ENCODE peak calls at places on chromosomes 12 and 14, in five cellular contexts. A is nephron progenitor cell, U is Peyer's patch, O is AG09319, F is sigmoid colon. I is an unnamed sample.

GRCh38 chr12:101501410-101502045 is 26.4 kb downstream of the SPIC start:
- DNase-seq in A (no peak), U (no peak), O (no peak), F (no peak), I (no peak)

GRCh38 chr12:53102883-53103807 is at the start of gene SOAT2:
- DNase-seq in A (no peak), U (peak), O (no peak), F (peak), I (no peak)

GRCh38 chr14:62938774-62939173 is 106.5 kb downstream of the KCNH5 start:
- DNase-seq in A (no peak), U (no peak), O (no peak), F (no peak), I (no peak)

GRCh38 chr14:63413009-63413408 is 94.3 kb upstream of the GPHB5 start:
- DNase-seq in A (no peak), U (no peak), O (no peak), F (no peak), I (no peak)

GRCh38 chr14:51367600-51367931 is 127.5 kb downstream of the TMX1 start:
- DNase-seq in A (no peak), U (no peak), O (peak), F (no peak), I (no peak)

GRCh38 chr12:95836630-95837239 is 22.0 kb upstream of the SNRPF start:
- DNase-seq in A (no peak), U (no peak), O (no peak), F (no peak), I (no peak)

GRCh38 chr14:93075891-93076290 is 39.8 kb downstream of the ITPK1 start:
- DNase-seq in A (no peak), U (no peak), O (no peak), F (no peak), I (no peak)

GRCh38 chr14:93970967-93971634 is 5.3 kb downstream of the ASB2 start:
- DNase-seq in A (no peak), U (peak), O (no peak), F (no peak), I (no peak)

GRCh38 chr14:72454388-72454787 is 439.5 kb downstream of the DPF3 start:
- DNase-seq in A (no peak), U (no peak), O (no peak), F (no peak), I (no peak)

GRCh38 chr12:114245555-114245954 is 160.4 kb downstream of the TBX5 start:
- DNase-seq in A (no peak), U (no peak), O (no peak), F (no peak), I (no peak)
- TF ChIP-seq CTCF in A (no peak), U (no peak), O (no peak), F (no peak), I (no peak)

DNA sequence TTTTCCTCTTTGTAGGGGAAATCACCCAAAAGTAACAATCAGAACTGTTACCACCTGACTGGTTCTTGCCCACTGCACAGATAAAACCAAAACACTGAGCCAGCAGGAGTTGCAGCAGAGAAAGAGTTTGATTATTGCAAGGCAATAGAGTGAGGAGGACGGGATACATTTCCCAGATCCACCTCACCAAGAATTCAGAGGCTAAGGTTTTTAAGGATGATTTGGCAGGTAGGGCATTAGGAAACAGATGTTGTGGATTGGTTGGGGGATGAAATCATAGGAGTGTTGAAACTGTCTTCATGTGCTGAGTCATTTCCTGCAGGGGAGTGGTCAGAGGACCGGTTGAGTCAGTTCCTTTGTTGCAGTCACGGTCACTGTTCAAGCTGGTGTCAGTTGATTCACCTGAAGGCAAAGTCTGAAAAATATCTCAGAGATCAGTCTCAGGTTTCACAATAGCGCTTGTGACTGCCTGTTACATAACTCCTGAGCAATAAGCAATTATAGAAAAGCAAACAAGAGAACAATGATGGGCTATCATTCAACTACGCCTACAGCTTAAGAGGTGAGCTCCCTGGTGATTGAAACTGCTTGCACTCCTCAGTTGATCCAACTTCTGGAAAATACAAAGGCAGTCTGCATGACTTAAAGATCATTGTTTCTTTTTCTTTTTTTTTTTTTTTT is 20.3 kb upstream of the AMN1 start:
- DNase-seq in A (no peak), U (peak), O (peak), F (no peak), I (no peak)
- TF ChIP-seq CTCF in A (no peak), U (no peak), O (no peak), F (no peak), I (no peak)

DNA sequence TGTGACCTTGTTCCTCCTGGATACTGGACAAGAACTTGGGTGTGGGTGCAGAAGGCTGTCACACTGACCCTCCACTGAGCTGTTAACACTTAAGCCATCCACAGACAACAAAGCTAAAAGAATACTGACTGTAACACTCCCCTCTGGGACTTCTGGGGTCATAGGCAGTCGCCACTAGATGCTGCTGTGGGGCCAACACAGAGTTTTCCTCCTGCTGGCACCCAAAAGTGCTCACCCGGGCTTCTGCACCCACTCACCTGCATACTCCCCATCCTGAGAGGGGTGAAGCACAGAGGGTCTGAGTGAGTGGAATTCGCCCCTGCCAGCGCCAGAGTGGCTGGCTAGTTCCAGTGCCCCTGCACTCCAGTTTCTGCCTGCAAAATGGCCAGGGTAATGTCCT is 422.4 kb upstream of the LMO3 start:
- DNase-seq in A (no peak), U (no peak), O (no peak), F (no peak), I (no peak)
- TF ChIP-seq CTCF in A (no peak), U (no peak), O (no peak), F (no peak), I (no peak)

GRCh38 chr12:92927055-92927435 is 2.0 kb downstream of the EEA1 start:
- DNase-seq in A (no peak), U (no peak), O (peak), F (no peak), I (no peak)
- TF ChIP-seq CTCF in A (no peak), U (no peak), O (peak), F (no peak), I (peak)

GRCh38 chr12:67415473-67415872 is 146.3 kb downstream of the CAND1 start:
- DNase-seq in A (no peak), U (no peak), O (no peak), F (no peak), I (no peak)
- TF ChIP-seq CTCF in A (peak), U (no peak), O (peak), F (no peak), I (peak)

DNA sequence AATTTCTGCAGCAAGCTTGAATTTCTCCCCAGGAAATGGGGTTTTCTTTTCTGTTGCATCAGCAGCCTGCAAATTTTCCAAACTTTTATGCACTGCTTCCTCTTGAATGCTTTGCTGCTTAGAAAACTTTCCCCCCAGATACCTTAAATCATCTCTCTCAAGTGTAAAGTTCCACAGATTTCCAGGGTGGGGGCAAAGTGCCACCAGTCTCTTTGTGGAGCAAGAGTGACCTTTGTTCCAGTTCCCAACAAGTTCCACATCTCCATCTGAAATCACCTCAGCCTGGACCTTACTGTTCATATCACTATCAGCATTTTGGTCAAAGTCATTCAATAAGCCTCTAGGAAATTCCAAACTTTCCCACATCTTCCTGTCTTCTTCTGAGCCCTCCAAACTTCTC is 241.6 kb upstream of the TMTC1 start:
- DNase-seq in A (no peak), U (no peak), O (no peak), F (no peak), I (no peak)
- TF ChIP-seq CTCF in A (no peak), U (no peak), O (no peak), F (no peak), I (no peak)

GRCh38 chr12:91555981-91556380 is 373.4 kb upstream of the DCN start:
- DNase-seq in A (no peak), U (no peak), O (no peak), F (no peak), I (no peak)

GRCh38 chr12:91551242-91551641 is 368.6 kb upstream of the DCN start:
- DNase-seq in A (no peak), U (no peak), O (no peak), F (no peak), I (no peak)

GRCh38 chr12:91551927-91552326 is 369.3 kb upstream of the DCN start:
- DNase-seq in A (no peak), U (no peak), O (no peak), F (no peak), I (no peak)

GRCh38 chr12:91562476-91562875 is 379.9 kb upstream of the DCN start:
- DNase-seq in A (no peak), U (no peak), O (no peak), F (no peak), I (no peak)

DNA sequence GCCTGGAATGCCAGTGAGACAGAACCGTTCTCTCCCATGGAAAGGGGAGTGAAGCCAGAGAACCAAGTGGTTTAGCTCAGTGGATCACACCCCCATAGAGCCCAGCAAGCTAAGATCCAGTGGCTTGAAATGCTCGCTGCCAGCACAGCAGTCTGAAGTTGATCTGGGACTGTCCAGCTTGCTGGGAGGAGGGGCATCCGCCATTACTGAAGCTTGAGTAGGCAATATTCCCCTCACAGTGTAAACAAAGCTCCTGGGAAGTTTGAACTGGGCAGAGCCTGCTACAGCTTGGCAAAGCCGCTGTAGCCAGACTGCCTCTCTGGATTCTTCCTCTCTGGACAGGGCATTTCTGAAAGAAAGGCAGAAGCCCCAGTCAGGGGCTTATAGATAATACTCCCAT is 374.3 kb upstream of the DCN start:
- DNase-seq in A (no peak), U (no peak), O (no peak), F (no peak), I (no peak)
- TF ChIP-seq CTCF in A (no peak), U (no peak), O (no peak), F (no peak), I (no peak)

DNA sequence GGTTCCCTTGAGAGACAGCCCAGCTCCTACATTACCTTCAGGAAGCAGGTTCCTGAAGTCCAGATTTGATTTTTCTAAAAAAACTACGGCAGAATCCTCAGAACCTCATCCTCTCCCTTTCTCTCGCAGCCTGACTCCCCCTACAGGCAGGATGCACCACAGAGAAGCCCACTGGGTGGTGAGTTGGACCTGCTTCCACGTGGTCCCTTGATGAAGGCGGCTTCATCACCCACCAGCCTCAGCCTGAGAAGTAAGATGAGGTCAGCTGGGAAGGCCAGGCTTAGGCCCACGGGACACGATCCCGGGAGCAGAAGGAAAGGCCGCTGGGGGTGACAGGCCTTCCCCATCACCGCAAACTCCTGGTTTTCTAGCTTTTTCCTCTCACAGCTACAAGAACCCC is 83.0 kb downstream of the ACTN1 start:
- DNase-seq in A (no peak), U (no peak), O (no peak), F (no peak), I (no peak)
- TF ChIP-seq CTCF in A (no peak), U (no peak), O (peak), F (no peak), I (peak)

GRCh38 chr12:130459916-130460315 is 122.2 kb downstream of the PIWIL1 start:
- DNase-seq in A (no peak), U (no peak), O (no peak), F (no peak), I (no peak)
- TF ChIP-seq CTCF in A (no peak), U (no peak), O (no peak), F (no peak), I (no peak)

DNA sequence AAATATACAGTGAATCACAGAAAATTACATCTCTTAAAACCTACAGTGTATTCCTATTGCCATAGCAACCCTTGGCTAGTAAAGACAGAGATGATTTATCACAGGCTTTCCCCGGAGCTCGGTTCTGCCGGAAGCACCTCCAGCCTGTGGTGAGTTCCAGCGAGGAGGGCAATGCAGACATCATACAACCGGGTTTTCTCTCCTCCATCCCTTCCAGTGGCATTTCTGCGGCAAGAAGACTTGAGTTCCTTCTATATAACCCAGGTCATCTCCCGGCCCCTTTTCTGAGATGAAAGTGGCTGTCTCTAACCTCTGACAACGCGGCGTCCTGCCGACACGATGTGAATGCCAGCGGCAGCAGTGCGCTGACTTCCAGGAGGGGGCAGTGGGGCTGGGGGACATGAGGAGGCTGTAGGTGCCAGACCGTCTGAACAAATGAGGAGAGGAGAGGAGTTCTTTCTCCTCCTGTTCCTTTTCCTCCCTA is 68.5 kb upstream of the MAX start:
- DNase-seq in A (peak), U (peak), O (peak), F (no peak), I (no peak)
- TF ChIP-seq CTCF in A (peak), U (peak), O (peak), F (no peak), I (peak)

I was measured in chondrocyte.